ENCODE peak calls at places on chromosomes 12 and 14, in five cellular contexts. Q, G, F, A and Y are unnamed samples.

GRCh38 chr12:123106640-123107359 is 44.1 kb downstream of the PITPNM2 start:
- DNase-seq in G (no peak), A (no peak), F (no peak), Q (peak), Y (no peak)

GRCh38 chr12:97555547-97556200 is 93.1 kb downstream of the RMST start:
- DNase-seq in G (no peak), F (no peak), A (no peak), Q (no peak), Y (no peak)

GRCh38 chr12:52004042-52004648 is 2.6 kb upstream of the TAMALIN start:
- DNase-seq in A (peak), G (peak), Q (peak), F (peak), Y (no peak)

GRCh38 chr12:88334271-88334670 is 192.2 kb downstream of the TMTC3 start:
- DNase-seq in A (peak), Q (no peak), G (no peak), F (no peak), Y (peak)

GRCh38 chr12:50338920-50339319 is 55.6 kb upstream of the LIMA1 start:
- DNase-seq in A (no peak), G (no peak), F (no peak), Q (no peak), Y (no peak)

GRCh38 chr14:30620178-30620577 is 1.9 kb upstream of the SCFD1 start:
- DNase-seq in A (no peak), F (no peak), Q (no peak), G (no peak), Y (peak)

GRCh38 chr14:33039321-33039720 is 100.6 kb downstream of the NPAS3 start:
- DNase-seq in Q (no peak), G (no peak), A (no peak), F (no peak), Y (no peak)

GRCh38 chr12:78759387-78759786 is 105.2 kb upstream of the SYT1 start:
- DNase-seq in Q (no peak), F (peak), G (no peak), A (no peak), Y (no peak)

GRCh38 chr12:111409403-111410228 is 3.9 kb downstream of the SH2B3 start:
- DNase-seq in F (no peak), A (no peak), Q (peak), G (no peak), Y (no peak)

GRCh38 chr12:79326225-79326624 is 364.5 kb downstream of the PAWR start:
- DNase-seq in A (no peak), F (no peak), Q (no peak), G (no peak), Y (no peak)

GRCh38 chr12:124761876-124762275 is 101.8 kb downstream of the SCARB1 start:
- DNase-seq in A (no peak), G (no peak), Q (no peak), F (no peak), Y (no peak)

GRCh38 chr14:52609445-52610044 is 56.9 kb downstream of the GPR137C start:
- DNase-seq in F (peak), Q (peak), A (peak), G (no peak), Y (no peak)

GRCh38 chr12:131917139-131917710 is 11.9 kb upstream of the PUS1 start:
- DNase-seq in Q (no peak), G (no peak), A (no peak), F (no peak), Y (no peak)

GRCh38 chr12:62256408-62257079 is 3.7 kb upstream of the USP15 start:
- DNase-seq in A (no peak), F (no peak), Q (peak), G (no peak), Y (no peak)

GRCh38 chr14:22047105-22047504 is 373.5 kb upstream of the OR4E1 start:
- DNase-seq in F (peak), Q (peak), G (no peak), A (no peak), Y (no peak)

GRCh38 chr12:2064078-2064507 is 11.3 kb downstream of the CACNA1C start:
- DNase-seq in G (no peak), F (no peak), A (no peak), Q (peak), Y (peak)

GRCh38 chr14:74579447-74580274 is 32.4 kb downstream of the LTBP2 start:
- DNase-seq in A (no peak), F (peak), Q (peak), G (peak), Y (no peak)

GRCh38 chr12:64893961-64894360 is 69.5 kb downstream of the TBC1D30 start:
- DNase-seq in F (no peak), G (no peak), A (no peak), Q (no peak), Y (no peak)

GRCh38 chr14:59214702-59215302 is 26.3 kb downstream of the DAAM1 start:
- DNase-seq in A (no peak), G (no peak), Q (no peak), F (no peak), Y (peak)

DNA sequence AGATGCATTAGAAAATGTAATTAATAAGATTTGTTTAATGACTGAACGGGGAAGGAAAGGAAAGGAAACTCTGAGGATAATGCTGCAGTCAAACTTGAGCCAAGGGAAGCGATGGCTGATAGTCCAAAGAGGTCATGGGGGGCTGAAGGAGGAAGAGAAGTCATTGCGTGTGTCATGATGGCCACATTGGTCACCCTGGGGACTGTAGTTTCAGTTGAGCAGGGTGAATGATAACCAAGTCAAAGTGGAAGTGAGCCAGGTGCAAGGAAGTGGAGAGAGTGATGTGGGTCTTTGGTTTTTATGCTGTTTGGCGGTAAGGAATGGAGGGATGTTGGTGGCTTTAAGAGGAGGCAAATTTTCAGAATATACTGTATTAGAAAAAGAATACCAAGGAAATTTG is 21.6 kb downstream of the C12orf75 start:
- DNase-seq in F (no peak), G (no peak), Q (no peak), A (no peak), Y (peak)
- TF ChIP-seq ESRRA in F (no peak), G (no peak), Q (no peak), A (no peak), Y (no peak)

GRCh38 chr14:68396411-68396930 is 396.4 kb downstream of the ZFP36L1 start:
- DNase-seq in A (no peak), Q (no peak), F (no peak), G (no peak), Y (no peak)

GRCh38 chr14:68397827-68398226 is 395.0 kb downstream of the ZFP36L1 start:
- DNase-seq in G (no peak), A (no peak), Q (no peak), F (no peak), Y (no peak)

GRCh38 chr14:68395585-68395984 is 397.3 kb downstream of the ZFP36L1 start:
- DNase-seq in Q (no peak), G (no peak), F (no peak), A (no peak), Y (no peak)

GRCh38 chr14:68399971-68400370 is 392.9 kb downstream of the ZFP36L1 start:
- DNase-seq in Q (no peak), G (no peak), F (no peak), A (no peak), Y (no peak)

GRCh38 chr14:68397371-68397779 is 395.5 kb downstream of the ZFP36L1 start:
- DNase-seq in A (no peak), Q (no peak), G (no peak), F (peak), Y (no peak)
- TF ChIP-seq ESRRA in A (no peak), Q (no peak), G (no peak), F (no peak), Y (no peak)

GRCh38 chr14:92039073-92039719 is 663 bp downstream of the TRIP11 start:
- DNase-seq in G (peak), Q (peak), A (peak), F (peak), Y (no peak)

GRCh38 chr14:92033912-92034687 is 5.8 kb downstream of the TRIP11 start:
- DNase-seq in F (peak), G (no peak), A (no peak), Q (no peak), Y (no peak)

GRCh38 chr14:92037989-92038388 is 1.9 kb downstream of the TRIP11 start:
- DNase-seq in F (no peak), A (no peak), G (no peak), Q (no peak), Y (no peak)

GRCh38 chr14:92033433-92033832 is 6.4 kb downstream of the TRIP11 start:
- DNase-seq in Q (no peak), A (no peak), G (no peak), F (no peak), Y (no peak)

DNA sequence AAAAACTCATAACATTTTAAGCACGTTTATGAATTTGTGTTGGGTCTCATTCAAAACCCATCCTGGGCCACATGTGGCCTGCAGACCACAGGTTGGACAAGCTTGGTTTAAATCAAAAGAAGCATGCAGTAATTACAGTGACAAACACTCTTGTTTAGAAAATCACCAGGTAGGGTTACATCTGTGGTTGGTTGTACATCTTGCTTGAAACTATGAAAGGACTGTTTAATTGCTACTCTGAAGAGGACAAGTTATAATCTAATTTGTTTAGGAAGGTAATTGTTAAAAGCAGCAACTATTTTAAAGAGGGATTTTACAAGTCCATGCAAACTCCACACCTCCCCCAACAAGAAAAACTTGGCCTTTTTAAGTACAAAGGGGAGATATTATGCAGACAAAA is 4.0 kb downstream of the TRIP11 start:
- DNase-seq in G (no peak), F (no peak), A (no peak), Q (no peak), Y (no peak)
- TF ChIP-seq ESRRA in G (no peak), F (no peak), A (no peak), Q (no peak), Y (no peak)

GRCh38 chr14:43532825-43533416 is 974.2 kb downstream of the FSCB start:
- DNase-seq in A (no peak), F (no peak), Q (no peak), G (no peak), Y (no peak)
- TF ChIP-seq ESRRA in A (no peak), F (no peak), Q (no peak), G (no peak), Y (no peak)

DNA sequence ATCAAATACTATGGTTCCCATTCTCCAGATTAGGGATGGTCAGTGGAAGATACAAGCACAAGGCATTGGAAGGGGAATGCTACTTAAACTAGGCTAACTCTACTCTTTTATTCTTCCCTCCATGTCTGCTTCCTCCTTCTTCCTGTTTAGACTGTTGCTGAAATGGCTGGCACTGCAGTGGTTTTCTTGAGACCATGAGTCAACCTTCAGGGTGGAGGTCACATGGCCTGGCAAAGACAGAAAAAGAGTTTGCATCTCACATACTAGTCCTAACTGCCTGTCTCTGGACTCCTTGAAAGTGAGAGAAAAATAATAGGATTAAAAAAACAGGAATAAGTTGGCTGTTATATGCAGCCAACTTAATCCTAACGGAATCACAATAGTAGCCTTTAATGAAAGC is 37.0 kb downstream of the ALDH1L2 start:
- DNase-seq in F (no peak), A (no peak), G (no peak), Q (no peak), Y (no peak)
- TF ChIP-seq ESRRA in F (no peak), A (no peak), G (no peak), Q (no peak), Y (no peak)

DNA sequence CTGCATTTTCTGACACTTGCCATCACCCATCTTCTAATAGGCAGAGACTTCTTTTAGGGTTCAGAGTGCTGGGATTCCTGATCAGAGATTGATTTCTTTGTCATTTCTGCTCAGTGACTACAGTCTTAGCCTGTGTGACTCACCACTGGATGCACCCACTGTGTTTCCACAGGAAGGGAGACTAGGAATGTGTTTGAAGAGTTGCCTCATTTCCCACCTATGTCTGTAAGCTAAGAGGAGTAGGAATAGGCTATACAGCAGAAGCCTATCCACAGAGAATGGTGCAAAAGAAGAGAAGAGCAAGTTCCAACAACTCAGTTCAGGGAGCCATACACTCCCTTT is 60.2 kb upstream of the ACTN1 start:
- DNase-seq in Q (no peak), F (peak), G (peak), A (no peak), Y (no peak)
- TF ChIP-seq ESRRA in Q (no peak), F (no peak), G (no peak), A (no peak), Y (no peak)

GRCh38 chr14:104202259-104203070 is 64.1 kb downstream of the KIF26A start:
- DNase-seq in Q (no peak), A (no peak), F (no peak), G (no peak), Y (no peak)
- TF ChIP-seq ESRRA in Q (no peak), A (no peak), F (no peak), G (no peak), Y (no peak)

GRCh38 chr12:100146252-100146651 is 3.6 kb upstream of the BLTP3B start:
- DNase-seq in A (no peak), G (no peak), F (no peak), Q (no peak), Y (no peak)

GRCh38 chr12:100145643-100146042 is 3.0 kb upstream of the BLTP3B start:
- DNase-seq in Q (no peak), F (peak), G (no peak), A (no peak), Y (no peak)

GRCh38 chr12:100141998-100142850 is 450 bp downstream of the BLTP3B start:
- DNase-seq in F (peak), A (peak), G (no peak), Q (peak), Y (no peak)

GRCh38 chr12:100141666-100141997 is 1.0 kb downstream of the BLTP3B start:
- DNase-seq in A (no peak), G (no peak), F (no peak), Q (peak), Y (no peak)

DNA sequence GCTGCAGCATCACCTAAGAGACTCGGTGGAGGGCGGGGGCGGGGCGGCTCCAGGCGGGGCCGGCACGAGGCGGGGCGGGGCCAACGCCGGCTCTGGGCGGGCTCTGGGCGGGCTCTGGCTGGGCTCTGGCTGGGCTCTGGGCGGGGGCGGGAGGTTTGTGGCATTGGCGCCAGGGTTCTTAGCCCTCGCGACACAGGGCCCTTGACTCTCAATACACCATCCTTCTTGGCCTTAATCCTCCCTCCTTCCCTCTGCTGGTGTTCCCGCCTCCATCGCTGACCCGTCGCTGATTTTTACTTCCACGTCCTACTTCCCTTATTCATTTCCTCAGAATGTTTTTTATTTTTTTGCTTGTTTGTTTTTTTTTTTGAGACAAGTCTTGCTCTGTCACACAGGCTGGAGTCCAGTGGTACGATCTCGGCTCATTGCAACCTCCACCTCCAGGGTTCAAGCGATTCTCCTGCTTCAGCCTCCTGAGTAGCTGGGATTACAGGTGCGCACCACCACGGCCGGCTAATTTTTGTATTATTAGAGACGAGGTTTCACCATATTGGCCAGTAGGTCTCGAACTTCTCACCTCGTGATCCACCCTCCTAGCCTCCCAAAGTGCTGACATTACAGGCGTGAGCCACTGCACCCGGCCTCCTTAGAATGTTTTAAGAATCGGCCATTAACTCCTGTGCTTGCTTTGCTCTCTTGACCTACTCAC is at the start of gene BLTP3B:
- DNase-seq in A (peak), Q (peak), F (peak), G (peak), Y (peak)
- TF ChIP-seq ESRRA in A (no peak), Q (no peak), F (no peak), G (no peak), Y (no peak)

GRCh38 chr12:57898308-57898970 is 42.9 kb upstream of the ATP23 start:
- DNase-seq in Q (no peak), A (no peak), F (no peak), G (no peak), Y (peak)

GRCh38 chr12:57897296-57897974 is 43.9 kb upstream of the ATP23 start:
- DNase-seq in A (no peak), Q (no peak), F (no peak), G (no peak), Y (no peak)

GRCh38 chr12:57896139-57896436 is 45.3 kb upstream of the ATP23 start:
- DNase-seq in Q (no peak), F (no peak), G (no peak), A (no peak), Y (no peak)

GRCh38 chr12:57895337-57896138 is 45.8 kb upstream of the ATP23 start:
- DNase-seq in A (no peak), G (no peak), F (no peak), Q (no peak), Y (no peak)

GRCh38 chr12:57896437-57897201 is 44.7 kb upstream of the ATP23 start:
- DNase-seq in A (peak), F (no peak), G (peak), Q (no peak), Y (no peak)
- TF ChIP-seq ESRRA in A (no peak), F (no peak), G (no peak), Q (no peak), Y (no peak)

GRCh38 chr12:82805812-82806497 is 119.2 kb downstream of the TMTC2 start:
- DNase-seq in G (no peak), Q (no peak), A (no peak), F (no peak), Y (no peak)

GRCh38 chr12:82801951-82802610 is 115.4 kb downstream of the TMTC2 start:
- DNase-seq in G (no peak), Q (no peak), A (no peak), F (no peak), Y (no peak)

GRCh38 chr12:82800185-82800584 is 113.5 kb downstream of the TMTC2 start:
- DNase-seq in Q (no peak), A (no peak), G (no peak), F (no peak), Y (no peak)

GRCh38 chr12:82804601-82805000 is 117.9 kb downstream of the TMTC2 start:
- DNase-seq in Q (no peak), A (no peak), G (no peak), F (no peak), Y (no peak)

DNA sequence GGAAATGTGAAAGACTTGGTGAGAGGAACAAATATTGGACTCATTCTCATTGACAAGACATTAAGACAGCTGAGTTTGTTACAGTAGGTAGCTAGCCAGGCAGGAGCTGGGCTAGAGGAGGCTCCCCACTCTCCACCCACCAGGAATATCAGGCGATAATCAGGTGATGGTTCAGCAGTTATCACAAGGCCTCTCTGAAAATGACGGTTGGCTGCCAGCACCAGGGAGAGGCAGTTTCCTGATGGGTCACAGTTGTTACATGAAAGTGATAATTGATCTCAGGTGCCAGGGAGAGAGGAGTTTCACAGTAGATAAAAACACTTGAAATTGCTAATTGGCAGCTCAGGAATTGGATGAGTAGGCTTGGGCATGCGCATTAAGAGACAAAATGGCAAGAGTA is 116.5 kb downstream of the TMTC2 start:
- DNase-seq in G (no peak), Q (no peak), F (no peak), A (no peak), Y (no peak)
- TF ChIP-seq ESRRA in G (no peak), Q (no peak), F (no peak), A (no peak), Y (no peak)